ENCODE peak calls at places on chromosomes 3 and 15, in six cellular contexts. T is HepG2, V is GM12891, U is H1, F is K562, X is GM12878. W is an unnamed sample.

GRCh38 chr15:49864251-49864650 is 243.4 kb downstream of the DTWD1 start:
- DNase-seq in T (no peak), V (no peak), U (no peak), F (no peak), X (no peak), W (no peak)

GRCh38 chr15:89361451-89362202 is 27.0 kb upstream of the POLG start:
- DNase-seq in T (peak), V (peak), U (no peak), F (peak), X (no peak), W (peak)

GRCh38 chr15:95635666-95636065 is 694.8 kb upstream of the NR2F2 start:
- DNase-seq in T (no peak), V (no peak), U (no peak), F (no peak), X (no peak), W (no peak)

GRCh38 chr15:83436513-83437158 is 10.5 kb upstream of the SH3GL3 start:
- DNase-seq in T (peak), V (no peak), U (no peak), F (peak), X (no peak), W (no peak)

GRCh38 chr3:72191211-72191960 is 406.4 kb upstream of the PROK2 start:
- DNase-seq in T (no peak), V (no peak), U (no peak), F (no peak), X (no peak), W (no peak)

GRCh38 chr15:37015476-37015875 is 84.9 kb downstream of the MEIS2 start:
- DNase-seq in T (no peak), V (no peak), U (no peak), F (no peak), X (no peak), W (no peak)

GRCh38 chr3:141076821-141077571 is 25.8 kb downstream of the SPSB4 start:
- DNase-seq in T (no peak), V (no peak), U (no peak), F (no peak), X (no peak), W (no peak)

GRCh38 chr15:44128443-44128842 is 66.6 kb downstream of the FRMD5 start:
- DNase-seq in T (no peak), V (no peak), U (no peak), F (no peak), X (no peak), W (no peak)

GRCh38 chr3:111763101-111763500 is 96.0 kb upstream of the PHLDB2 start:
- DNase-seq in T (no peak), V (no peak), U (no peak), F (no peak), X (no peak), W (no peak)

GRCh38 chr3:17151598-17152373 is 267.0 kb downstream of the PLCL2 start:
- DNase-seq in T (no peak), V (peak), U (no peak), F (no peak), X (peak), W (peak)

GRCh38 chr3:13015286-13016082 is 57.7 kb downstream of the IQSEC1 start:
- DNase-seq in T (no peak), V (no peak), U (no peak), F (no peak), X (no peak), W (no peak)

GRCh38 chr3:101829066-101829830 is 20.1 kb upstream of the NFKBIZ start:
- DNase-seq in T (no peak), V (no peak), U (no peak), F (no peak), X (no peak), W (no peak)

GRCh38 chr3:141992512-141992911 is 116.1 kb downstream of the ATP1B3 start:
- DNase-seq in T (no peak), V (peak), U (no peak), F (no peak), X (peak), W (no peak)

GRCh38 chr3:168095611-168096209 is at the start of gene GOLIM4:
- DNase-seq in T (peak), V (peak), U (peak), F (peak), X (peak), W (peak)

GRCh38 chr3:104604326-104605010 is 762.2 kb upstream of the ALCAM start:
- DNase-seq in T (no peak), V (no peak), U (no peak), F (no peak), X (no peak), W (no peak)

GRCh38 chr15:101660005-101660404 is 7.8 kb upstream of the TM2D3 start:
- DNase-seq in T (no peak), V (no peak), U (no peak), F (no peak), X (no peak), W (no peak)

GRCh38 chr15:22873204-22873701 is 34.8 kb downstream of the NIPA2 start:
- DNase-seq in T (no peak), V (no peak), U (no peak), F (no peak), X (no peak), W (no peak)

GRCh38 chr3:178304758-178305157 is 231.5 kb upstream of the KCNMB2 start:
- DNase-seq in T (no peak), V (no peak), U (no peak), F (no peak), X (no peak), W (no peak)

GRCh38 chr3:169241575-169241927 is 422.0 kb downstream of the MECOM start:
- DNase-seq in T (no peak), V (no peak), U (no peak), F (no peak), X (no peak), W (no peak)
- TF ChIP-seq TAF1 in T (no peak), V (no peak), U (no peak), F (no peak), X (no peak), W (no peak)

GRCh38 chr3:66501483-66502266 is 853 bp upstream of the LRIG1 start:
- DNase-seq in T (no peak), V (no peak), U (no peak), F (no peak), X (no peak), W (no peak)

GRCh38 chr3:66499881-66500574 is 794 bp downstream of the LRIG1 start:
- DNase-seq in T (no peak), V (peak), U (no peak), F (no peak), X (no peak), W (peak)

GRCh38 chr3:66502267-66502874 is 1.5 kb upstream of the LRIG1 start:
- DNase-seq in T (no peak), V (no peak), U (no peak), F (no peak), X (no peak), W (no peak)

GRCh38 chr3:66498718-66499611 is 1.9 kb downstream of the LRIG1 start:
- DNase-seq in T (no peak), V (no peak), U (no peak), F (no peak), X (no peak), W (no peak)

DNA sequence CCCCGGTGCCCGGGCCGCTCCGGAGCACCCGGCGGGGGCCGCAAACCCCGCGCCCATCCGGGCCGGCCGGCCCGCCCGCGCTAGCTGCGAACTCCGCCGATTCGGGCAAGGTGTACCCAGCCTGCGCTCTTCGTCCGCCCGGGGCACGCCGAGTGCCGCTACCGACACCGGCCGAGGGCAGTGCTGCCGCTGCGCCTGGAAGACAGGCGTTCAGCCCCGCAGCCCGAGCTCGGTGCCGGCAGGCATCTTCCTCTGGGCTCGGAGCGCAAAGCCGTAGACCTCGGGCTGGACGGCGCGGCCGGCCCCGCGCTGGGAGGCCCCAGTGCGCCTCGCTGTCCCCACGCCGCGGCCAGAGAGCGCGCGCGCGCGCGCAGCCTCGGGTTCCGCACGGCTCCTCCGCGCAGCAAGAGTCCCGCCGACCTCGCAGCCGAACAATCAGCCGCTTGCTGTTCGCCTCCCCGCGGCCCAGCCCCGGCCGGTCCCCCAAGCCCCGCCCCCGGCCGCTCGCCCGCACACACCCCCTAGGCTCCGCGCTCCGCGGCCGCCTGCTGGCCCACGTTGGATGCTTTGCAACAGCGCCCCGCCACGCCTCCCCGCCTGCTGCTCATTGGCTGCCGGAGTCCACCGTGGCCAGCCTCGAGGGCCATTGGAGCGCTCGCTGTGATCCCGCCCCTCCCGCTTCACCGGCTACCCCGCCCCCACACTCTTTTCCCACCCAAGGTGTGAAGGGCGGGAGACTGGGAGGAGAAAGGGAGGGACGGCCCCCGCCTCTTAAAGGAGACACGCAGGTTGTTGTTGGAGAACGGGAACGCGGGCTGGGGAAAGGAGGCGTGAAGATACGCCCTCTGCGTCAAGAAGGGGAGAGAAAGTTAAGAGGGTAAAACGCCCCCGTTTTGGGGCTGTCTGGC is at the start of gene LRIG1:
- DNase-seq in T (peak), V (peak), U (peak), F (peak), X (peak), W (peak)
- TF ChIP-seq POLR2A in T (peak), V (no peak), U (peak), F (no peak), X (peak), W (peak)

GRCh38 chr15:29919380-29919881 is 97.2 kb upstream of the TJP1 start:
- DNase-seq in T (no peak), V (no peak), U (no peak), F (no peak), X (no peak), W (no peak)

GRCh38 chr15:29917600-29918597 is 95.6 kb upstream of the TJP1 start:
- DNase-seq in T (no peak), V (no peak), U (no peak), F (no peak), X (no peak), W (no peak)

GRCh38 chr15:29921130-29921601 is 98.9 kb upstream of the TJP1 start:
- DNase-seq in T (peak), V (no peak), U (no peak), F (no peak), X (no peak), W (no peak)

GRCh38 chr15:29922191-29922590 is 99.9 kb upstream of the TJP1 start:
- DNase-seq in T (no peak), V (no peak), U (no peak), F (no peak), X (no peak), W (no peak)

DNA sequence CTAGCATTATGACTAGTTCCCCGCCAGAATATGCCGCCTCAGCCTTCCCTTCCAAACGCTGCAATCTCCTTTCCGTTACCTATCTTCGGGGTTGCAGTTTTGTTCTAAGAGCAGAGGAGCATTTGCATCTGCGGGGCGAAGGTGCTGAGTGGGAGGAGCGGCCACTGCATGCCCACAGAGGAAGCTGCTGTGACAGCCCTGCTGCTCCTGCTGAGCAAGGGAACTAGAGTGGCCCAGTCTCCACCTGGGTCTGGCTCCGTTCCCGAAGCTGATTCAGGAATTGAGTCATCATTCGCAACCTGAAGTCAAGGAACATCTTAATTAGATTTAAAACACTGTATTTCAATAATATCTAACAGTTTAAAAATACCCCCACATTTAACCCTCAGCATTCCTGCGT is 98.2 kb upstream of the TJP1 start:
- DNase-seq in T (no peak), V (no peak), U (no peak), F (no peak), X (no peak), W (no peak)
- TF ChIP-seq TAF1 in T (no peak), V (no peak), U (no peak), F (no peak), X (no peak), W (no peak)

GRCh38 chr3:49422379-49423248 is at the start of gene AMT:
- DNase-seq in T (peak), V (no peak), U (peak), F (no peak), X (no peak), W (no peak)
- TF ChIP-seq POLR2A in T (peak), V (no peak), U (no peak), F (no peak), X (no peak), W (no peak)

DNA sequence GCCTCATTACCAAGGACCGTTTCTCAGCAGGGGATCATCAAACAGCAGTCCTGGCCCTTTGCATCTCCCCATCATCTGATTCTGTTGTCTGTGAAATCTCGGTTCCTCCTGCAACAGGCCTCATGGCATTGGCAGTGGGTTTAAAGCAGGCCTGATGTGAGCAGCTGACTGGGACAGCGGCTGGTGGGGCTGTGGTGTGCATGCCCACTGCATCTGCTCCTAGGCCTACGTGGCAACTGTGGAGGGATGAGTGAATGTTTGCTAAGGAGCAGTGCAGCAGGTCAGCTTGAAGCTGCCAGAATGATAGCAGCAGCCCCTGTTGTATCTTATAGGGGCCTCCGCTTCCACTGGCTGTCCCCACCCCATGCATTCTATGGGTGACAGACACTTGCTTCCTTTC is 114.7 kb downstream of the CHCHD6 start:
- DNase-seq in T (no peak), V (no peak), U (no peak), F (no peak), X (no peak), W (no peak)
- TF ChIP-seq TAF1 in T (no peak), V (no peak), U (no peak), F (no peak), X (no peak), W (no peak)

DNA sequence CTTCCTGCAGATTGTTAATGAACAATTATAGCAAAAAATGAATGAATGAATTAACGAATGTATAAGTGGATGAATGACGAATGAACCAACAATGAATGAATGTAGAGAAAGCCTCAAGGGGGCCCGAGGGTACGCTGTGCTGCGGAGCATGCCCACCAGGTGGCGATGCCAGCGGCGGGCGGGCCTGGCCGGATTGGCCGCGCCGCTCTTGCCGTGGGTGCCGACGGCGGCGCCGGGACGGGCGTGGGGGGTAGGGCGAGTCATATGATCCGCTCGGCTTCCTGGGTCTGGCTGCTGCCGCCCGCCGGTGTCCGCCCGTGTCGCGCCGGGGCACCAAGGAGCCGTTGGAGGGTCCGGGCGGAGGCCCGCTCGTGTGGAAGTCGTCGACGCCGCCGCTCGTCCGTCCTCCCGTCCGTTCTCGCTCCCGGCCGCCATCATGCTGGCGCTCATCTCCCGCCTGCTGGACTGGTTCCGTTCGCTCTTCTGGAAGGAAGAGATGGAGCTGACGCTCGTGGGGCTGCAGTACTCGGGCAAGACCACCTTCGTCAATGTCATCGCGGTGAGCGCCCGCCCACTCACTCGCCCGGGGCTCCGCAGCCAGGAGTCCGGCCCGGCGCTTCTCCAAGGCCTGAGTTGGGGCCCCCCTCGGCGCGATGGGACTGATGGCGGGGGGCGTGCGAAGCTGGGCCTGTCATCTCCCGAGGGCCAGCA is at the start of gene ARL8B:
- DNase-seq in T (peak), V (peak), U (peak), F (peak), X (no peak), W (peak)
- TF ChIP-seq POLR2A in T (peak), V (peak), U (peak), F (peak), X (peak), W (peak)

W was measured in GM12892.